ENCODE peak calls at places on chromosomes 13 and 19, in seven cellular contexts. F is neural progenitor cell; K is NCI-H1092 treated with DMSO at 0.1 percent for 48 hours; U is NCI-H460; P is anterior cingulate cortex; R is activated CD4-positive, alpha-beta T cell treated with anti-CD3 and anti-CD28 coated beads, Interleukin-2, amount 50 U/mL, for 1 hour; C is choroid plexus epithelial cell. A is an unnamed sample.

GRCh38 chr19:1608414-1609391 is 3.4 kb upstream of the UQCR11 start:
- DNase-seq in F (no peak), K (no peak), U (no peak), P (no peak), R (peak), C (peak), A (no peak)

GRCh38 chr13:106455777-106456176 is 79.7 kb downstream of the EFNB2 start:
- DNase-seq in F (no peak), K (no peak), U (no peak), P (no peak), R (no peak), C (no peak), A (no peak)

GRCh38 chr19:55080121-55080914 is 4.6 kb downstream of the EPS8L1 start:
- DNase-seq in F (peak), K (peak), U (peak), P (no peak), R (peak), C (peak), A (peak)

GRCh38 chr19:16928916-16929315 is 40.1 kb downstream of the F2RL3 start:
- DNase-seq in F (no peak), K (no peak), U (no peak), P (no peak), R (no peak), C (no peak), A (no peak)

GRCh38 chr13:111492341-111492945 is 172.0 kb downstream of the TEX29 start:
- DNase-seq in F (no peak), K (no peak), U (no peak), P (no peak), R (no peak), C (no peak), A (no peak)

GRCh38 chr13:44078806-44079378 is 199.2 kb downstream of the LACC1 start:
- DNase-seq in F (peak), K (no peak), U (no peak), P (no peak), R (no peak), C (no peak), A (no peak)

GRCh38 chr19:28290963-28291657 is 921.8 kb downstream of the UQCRFS1 start:
- DNase-seq in F (peak), K (peak), U (no peak), P (no peak), R (no peak), C (peak), A (no peak)

GRCh38 chr19:35545855-35546381 is 492 bp downstream of the TMEM147 start:
- DNase-seq in F (no peak), K (no peak), U (no peak), P (no peak), R (peak), C (peak), A (no peak)

GRCh38 chr19:5115351-5115750 is 146.4 kb downstream of the KDM4B start:
- DNase-seq in F (no peak), K (no peak), U (no peak), P (no peak), R (no peak), C (no peak), A (no peak)

GRCh38 chr13:77333521-77334083 is 6.7 kb upstream of the MYCBP2 start:
- DNase-seq in F (no peak), K (no peak), U (no peak), P (no peak), R (no peak), C (no peak), A (no peak)

GRCh38 chr19:1373042-1373533 is 10.6 kb upstream of the NDUFS7 start:
- DNase-seq in F (no peak), K (no peak), U (no peak), P (no peak), R (no peak), C (no peak), A (no peak)

GRCh38 chr19:23403581-23404324 is 8.5 kb upstream of the ZNF91 start:
- DNase-seq in F (peak), K (no peak), U (no peak), P (no peak), R (no peak), C (no peak), A (no peak)

GRCh38 chr19:38442736-38443135 is 9.2 kb downstream of the RYR1 start:
- DNase-seq in F (no peak), K (no peak), U (no peak), P (no peak), R (no peak), C (no peak), A (no peak)

GRCh38 chr19:13334801-13335481 is 171.3 kb downstream of the CACNA1A start:
- DNase-seq in F (no peak), K (no peak), U (no peak), P (no peak), R (no peak), C (no peak), A (no peak)

A was measured in NCI-H748 treated with DMSO at 0.1 percent for 48 hours.